ENCODE peak calls at places on chromosomes 2 and 18, in seven cellular contexts. L, A, M, U, H, F and Z are unnamed samples.

GRCh38 chr2:138476940-138477339 is 24.6 kb upstream of the SPOPL start:
- DNase-seq in M (no peak), L (no peak), F (no peak), U (no peak), H (no peak), A (no peak), Z (no peak)

GRCh38 chr2:95012881-95013550 is 12.5 kb upstream of the MAL start:
- DNase-seq in M (no peak), F (no peak), U (no peak), A (no peak), L (no peak), H (no peak), Z (no peak)

GRCh38 chr2:206989306-206989705 is 50.0 kb downstream of the CPO start:
- DNase-seq in L (peak), A (peak), F (peak), U (no peak), M (no peak), H (no peak), Z (no peak)

GRCh38 chr2:160635488-160635887 is 141.9 kb upstream of the RBMS1 start:
- DNase-seq in A (no peak), L (no peak), M (no peak), H (no peak), F (peak), U (no peak), Z (no peak)

GRCh38 chr18:53033128-53033527 is 693.1 kb downstream of the DCC start:
- DNase-seq in L (no peak), A (no peak), H (no peak), U (no peak), F (peak), M (no peak), Z (no peak)

GRCh38 chr2:162556996-162557395 is 213.1 kb downstream of the GCA start:
- DNase-seq in H (no peak), U (no peak), F (no peak), A (no peak), M (no peak), L (no peak), Z (no peak)

GRCh38 chr2:75495862-75496261 is 64.9 kb downstream of the EVA1A start:
- DNase-seq in A (no peak), M (no peak), L (no peak), F (no peak), U (no peak), H (no peak), Z (no peak)

GRCh38 chr2:47720036-47720435 is 62.9 kb upstream of the MSH6 start:
- DNase-seq in M (no peak), F (peak), A (no peak), H (no peak), L (no peak), U (no peak), Z (no peak)

GRCh38 chr2:68059769-68060525 is 2.9 kb downstream of the C1D start:
- DNase-seq in H (no peak), L (no peak), A (no peak), U (no peak), F (no peak), M (no peak), Z (no peak)